ENCODE peak calls at places on chromosomes 5 and 9, in ten cellular contexts. W is A673; J is stimulated activated naive CD4-positive, alpha-beta T cell; L is stimulated activated CD8-positive, alpha-beta memory T cell treated with anti-CD3 and anti-CD28 coated beads, Interleukin-7, amount 100 ng/mL, for 1 hour; E is stimulated activated CD4-positive, alpha-beta T cell treated with anti-CD3 and anti-CD28 coated beads, Interleukin-2, amount 100 ng/mL, for 48 hours; D is COR-L47; Q is CD4-positive, alpha-beta T cell; A is NCI-H1930; H is NCI-H446 treated with DMSO at 0.1 percent for 48 hours; B is Caki2. R is an unnamed sample.

GRCh38 chr5:105639511-105639910 is 2031.2 kb downstream of the EFNA5 start:
- DNase-seq in J (no peak), E (no peak), A (no peak), W (no peak), Q (no peak), B (no peak), L (no peak), D (no peak), H (no peak), R (no peak)

GRCh38 chr9:103789686-103790085 is 304.4 kb upstream of the SMC2 start:
- DNase-seq in E (no peak), B (no peak), H (peak; percentile 9), D (no peak), Q (no peak), J (no peak), W (peak; percentile 3), L (no peak), A (no peak), R (no peak)

GRCh38 chr5:125847561-125847960 is 575.6 kb upstream of the GRAMD2B start:
- DNase-seq in Q (no peak), H (no peak), L (no peak), D (no peak), W (no peak), E (no peak), B (peak; percentile 11), A (no peak), J (no peak), R (no peak)

GRCh38 chr5:43785198-43785597 is 182.2 kb downstream of the NNT start:
- DNase-seq in J (no peak), L (no peak), W (no peak), B (no peak), Q (no peak), A (no peak), H (no peak), E (no peak), D (no peak), R (no peak)

GRCh38 chr9:108704156-108704852 is 151.5 kb downstream of the ACTL7B start:
- DNase-seq in J (no peak), D (no peak), Q (no peak), A (no peak), W (no peak), H (no peak), E (no peak), B (no peak), L (no peak), R (no peak)

GRCh38 chr5:153496835-153497234 is 6.4 kb downstream of the GRIA1 start:
- DNase-seq in W (peak; percentile 33), B (peak; percentile 9), J (no peak), E (no peak), H (no peak), A (no peak), Q (no peak), L (no peak), D (no peak), R (no peak)

GRCh38 chr5:55923177-55923872 is 71.4 kb downstream of the IL6ST start:
- DNase-seq in L (no peak), D (no peak), J (no peak), W (peak; percentile 65), E (no peak), H (no peak), A (no peak), B (no peak), Q (no peak), R (no peak)

GRCh38 chr5:178416206-178416882 is 173.8 kb downstream of the COL23A1 start:
- DNase-seq in Q (no peak), A (no peak), B (no peak), E (no peak), J (no peak), H (no peak), D (no peak), L (no peak), W (no peak), R (no peak)

GRCh38 chr5:126801992-126802294 is 25.0 kb downstream of the LMNB1 start:
- DNase-seq in A (no peak), H (no peak), Q (no peak), L (no peak), J (no peak), W (peak; percentile 59), E (no peak), B (peak; percentile 25), D (no peak), R (no peak)

GRCh38 chr5:135392256-135392655 is 6.8 kb downstream of the MACROH2A1 start:
- DNase-seq in H (no peak), B (no peak), Q (no peak), E (no peak), D (no peak), W (no peak), L (no peak), A (no peak), J (no peak), R (no peak)

GRCh38 chr5:94505327-94506080 is 112.9 kb downstream of the KIAA0825 start:
- DNase-seq in A (no peak), B (no peak), J (no peak), E (no peak), H (no peak), Q (no peak), L (no peak), D (no peak), W (no peak), R (no peak)

GRCh38 chr5:140108093-140109049 is 5.5 kb upstream of the PURA start:
- DNase-seq in L (no peak), B (peak; percentile 42), D (peak; percentile 67), H (no peak), A (no peak), E (no peak), W (peak; percentile 30), Q (peak; percentile 12), J (peak; percentile 34), R (no peak)

GRCh38 chr9:113701741-113702422 is 174.2 kb upstream of the ZNF618 start:
- DNase-seq in B (no peak), J (no peak), D (no peak), Q (no peak), E (no peak), H (no peak), A (no peak), L (no peak), W (no peak), R (no peak)